ENCODE peak calls at places on chromosomes 1 and 21, in seven cellular contexts. D is suprapubic skin, N is transverse colon, I is SK-N-SH, X is HepG2, Q is stomach, L is sigmoid colon. R is an unnamed sample.

GRCh38 chr1:154759196-154759595 is 110.9 kb downstream of the KCNN3 start:
- DNase-seq in D (peak; percentile 30), X (no peak), L (peak; percentile 29), I (no peak), Q (peak; percentile 14), N (no peak), R (no peak)

GRCh38 chr1:114485286-114485685 is 25.7 kb downstream of the TRIM33 start:
- DNase-seq in L (no peak), Q (no peak), N (no peak), I (no peak), X (no peak), D (no peak), R (no peak)

GRCh38 chr1:235074335-235075120 is 54.1 kb downstream of the TOMM20 start:
- DNase-seq in I (peak; percentile 41), N (peak; percentile 36), Q (peak; percentile 68), D (peak; percentile 84), L (peak; percentile 77), X (peak; percentile 75), R (no peak)

GRCh38 chr1:228646717-228647522 is 88.4 kb upstream of the RHOU start:
- DNase-seq in I (peak; percentile 55), Q (peak; percentile 32), L (no peak), N (peak; percentile 26), X (peak; percentile 48), D (no peak), R (peak; percentile 88)

GRCh38 chr1:222767152-222767571 is 30.2 kb downstream of the FAM177B start:
- DNase-seq in N (no peak), D (no peak), L (no peak), Q (no peak), I (no peak), X (no peak), R (no peak)

GRCh38 chr1:10057305-10057704 is 24.5 kb downstream of the UBE4B start:
- DNase-seq in I (no peak), L (peak; percentile 68), N (no peak), Q (no peak), D (no peak), X (no peak), R (no peak)

GRCh38 chr1:150875197-150876110 is 945 bp downstream of the ARNT start:
- DNase-seq in L (no peak), Q (no peak), D (no peak), I (peak; percentile 37), X (peak; percentile 10), N (peak; percentile 17), R (no peak)

GRCh38 chr1:163561570-163562295 is 240.0 kb downstream of the NUF2 start:
- DNase-seq in N (no peak), X (peak; percentile 9), Q (no peak), D (no peak), L (no peak), I (peak; percentile 10), R (no peak)

GRCh38 chr1:12617901-12618660 is at the start of gene DHRS3:
- DNase-seq in Q (peak; percentile 84), D (peak; percentile 87), L (peak; percentile 92), I (peak; percentile 74), X (peak; percentile 83), N (peak; percentile 85), R (peak; percentile 96)

GRCh38 chr1:179448429-179449149 is 82.8 kb downstream of the AXDND1 start:
- DNase-seq in Q (no peak), N (no peak), D (no peak), L (no peak), X (no peak), I (no peak), R (no peak)

GRCh38 chr1:15797614-15798390 is 9.6 kb downstream of the UQCRHL start:
- DNase-seq in Q (peak; percentile 46), L (no peak), X (no peak), I (no peak), N (no peak), D (no peak), R (no peak)

GRCh38 chr1:111904478-111905218 is 84.8 kb downstream of the KCND3 start:
- DNase-seq in N (no peak), X (no peak), L (no peak), I (peak; percentile 43), D (no peak), Q (no peak), R (no peak)

GRCh38 chr21:21076051-21076450 is 77.8 kb downstream of the NCAM2 start:
- DNase-seq in Q (no peak), X (no peak), D (no peak), L (no peak), N (no peak), I (no peak), R (no peak)

GRCh38 chr1:206575894-206576737 is 36.1 kb downstream of the EIF2D start:
- DNase-seq in L (no peak), D (peak; percentile 27), X (no peak), Q (no peak), I (no peak), N (no peak), R (no peak)

GRCh38 chr1:77762072-77762476 is 2.4 kb upstream of the USP33 start:
- DNase-seq in Q (no peak), N (no peak), L (no peak), I (no peak), X (peak; percentile 33), D (no peak), R (no peak)

GRCh38 chr1:161407451-161407985 is 39.8 kb upstream of the CFAP126 start:
- DNase-seq in I (no peak), D (no peak), N (no peak), Q (no peak), L (no peak), X (no peak), R (no peak)

GRCh38 chr1:118143828-118144227 is 41.2 kb downstream of the SPAG17 start:
- DNase-seq in L (no peak), N (no peak), Q (no peak), D (no peak), I (no peak), X (no peak), R (no peak)

GRCh38 chr1:17745564-17745955 is 9.6 kb upstream of the ACTL8 start:
- DNase-seq in X (no peak), Q (no peak), N (no peak), I (no peak), L (no peak), D (no peak), R (no peak)

GRCh38 chr1:116997666-116998065 is 3.9 kb upstream of the CD101 start:
- DNase-seq in D (no peak), N (no peak), X (no peak), I (no peak), Q (no peak), L (no peak), R (no peak)

GRCh38 chr1:247360991-247361721 is 29.5 kb upstream of the ZNF496 start:
- DNase-seq in L (peak; percentile 80), N (peak; percentile 22), D (no peak), I (no peak), Q (no peak), X (no peak), R (no peak)

GRCh38 chr1:998905-999796 is 746 bp downstream of the HES4 start:
- DNase-seq in X (no peak), L (peak; percentile 78), I (peak; percentile 76), N (no peak), D (peak; percentile 75), Q (no peak), R (no peak)

GRCh38 chr1:183932412-183932811 is 105.1 kb downstream of the COLGALT2 start:
- DNase-seq in I (no peak), N (peak; percentile 60), D (peak; percentile 73), Q (peak; percentile 31), X (no peak), L (peak; percentile 97), R (no peak)

GRCh38 chr1:224216380-224216779 is 33.3 kb downstream of the DEGS1 start:
- DNase-seq in D (no peak), X (no peak), Q (no peak), I (no peak), L (no peak), N (no peak), R (no peak)

GRCh38 chr1:53769184-53769583 is 30.2 kb upstream of the GLIS1 start:
- DNase-seq in Q (no peak), N (no peak), X (no peak), I (no peak), L (no peak), D (no peak), R (no peak)

GRCh38 chr1:236035681-236036101 is 29.2 kb downstream of the NID1 start:
- DNase-seq in X (no peak), L (peak; percentile 91), N (no peak), I (no peak), D (no peak), Q (no peak), R (no peak)

GRCh38 chr1:109466440-109467300 is at the start of gene SYPL2:
- DNase-seq in Q (peak; percentile 50), X (no peak), L (peak; percentile 86), N (peak; percentile 51), I (peak; percentile 79), D (no peak), R (no peak)

GRCh38 chr1:209912306-209912705 is 25.7 kb upstream of the SYT14 start:
- DNase-seq in X (no peak), Q (no peak), D (no peak), N (no peak), I (no peak), L (no peak), R (no peak)

GRCh38 chr1:47371016-47371517 is 37.5 kb downstream of the CMPK1 start:
- DNase-seq in I (no peak), N (no peak), X (no peak), L (no peak), Q (no peak), D (no peak), R (no peak)

GRCh38 chr1:27563407-27564263 is 40.3 kb downstream of the AHDC1 start:
- DNase-seq in Q (peak; percentile 88), I (no peak), X (peak; percentile 95), L (peak; percentile 87), N (peak; percentile 76), D (no peak), R (no peak)
- TF ChIP-seq POLR2AphosphoS5 in Q (peak; percentile 76), I (no peak), X (peak; percentile 55), L (no peak), N (peak; percentile 43), D (no peak), R (no peak)

GRCh38 chr21:16741228-16741665 is 771.6 kb upstream of the CXADR start:
- DNase-seq in X (no peak), N (no peak), Q (no peak), L (no peak), I (peak; percentile 9), D (no peak), R (no peak)
- TF ChIP-seq EP300 in X (no peak), N (no peak), Q (no peak), L (no peak), I (no peak), D (no peak), R (no peak)

GRCh38 chr1:27869719-27870085 is 2.6 kb upstream of the THEMIS2 start:
- DNase-seq in Q (no peak), D (no peak), X (no peak), L (peak; percentile 24), N (no peak), I (no peak), R (no peak)
- H3K4me1 ChIP-seq in Q (no peaks in the 10 kb centered on the region), D (peaks cover 26% of the 10 kb centered on the region), X (peaks cover 50% of the 10 kb centered on the region), L (peaks cover 8% of the 10 kb centered on the region), N (peaks cover 10% of the 10 kb centered on the region), I (no peaks in the 10 kb centered on the region), R (peaks cover 23% of the 10 kb centered on the region)

DNA sequence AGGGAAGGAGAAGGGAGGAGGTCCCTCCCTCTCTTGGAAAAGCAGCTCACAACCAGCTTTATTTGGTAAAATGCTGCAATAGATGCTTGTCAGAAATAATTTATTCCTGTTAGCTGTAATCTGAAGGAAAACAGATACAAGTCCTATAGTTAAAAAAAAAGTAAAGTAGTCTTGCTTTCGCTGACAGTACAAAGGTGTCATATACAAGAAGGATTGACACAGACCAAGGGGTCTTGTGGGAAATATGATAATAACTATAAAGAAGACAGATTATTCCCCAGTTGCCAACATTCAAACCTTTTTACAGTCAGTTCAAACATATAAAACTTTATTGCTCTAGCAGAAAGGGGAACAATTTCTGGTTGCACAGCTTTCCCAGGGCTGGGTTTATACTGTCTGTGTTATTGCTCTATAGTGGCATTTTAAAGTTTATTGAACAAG is 145.0 kb downstream of the PBX1 start:
- DNase-seq in L (no peak), D (no peak), N (peak; percentile 41), X (no peak), I (no peak), Q (no peak), R (no peak)
- TF ChIP-seq POLR2AphosphoS5 in L (peak; percentile 89), D (no peak), N (peak; percentile 76), X (no peak), I (no peak), Q (no peak), R (no peak)